ENCODE peak calls at places on chromosomes 6 and 20, in five cellular contexts. One of them, this sample, is unnamed.

GRCh38 chr20:58466309-58466708 is 48.9 kb downstream of the APCDD1L start:
- DNase-seq in lung: no peak
- DNase-seq in CD8-positive, alpha-beta T cell: no peak
- DNase-seq in cardiac muscle cell: no peak
- DNase-seq in dorsolateral prefrontal cortex: no peak
- DNase-seq in this sample: no peak

GRCh38 chr6:100062621-100063020 is 68.6 kb upstream of the MCHR2 start:
- DNase-seq in lung: no peak
- DNase-seq in CD8-positive, alpha-beta T cell: no peak
- DNase-seq in cardiac muscle cell: no peak
- DNase-seq in dorsolateral prefrontal cortex: no peak
- DNase-seq in this sample: no peak

GRCh38 chr6:73394577-73395354 is at the start of gene DDX43:
- DNase-seq in lung: peak
- DNase-seq in CD8-positive, alpha-beta T cell: peak
- DNase-seq in cardiac muscle cell: no peak
- DNase-seq in dorsolateral prefrontal cortex: no peak
- DNase-seq in this sample: no peak

GRCh38 chr6:82410151-82410621 is 46.6 kb downstream of the TPBG start:
- DNase-seq in lung: no peak
- DNase-seq in CD8-positive, alpha-beta T cell: no peak
- DNase-seq in cardiac muscle cell: no peak
- DNase-seq in dorsolateral prefrontal cortex: no peak
- DNase-seq in this sample: peak

GRCh38 chr20:62058941-62059340 is 6.7 kb downstream of the TAF4 start:
- DNase-seq in lung: no peak
- DNase-seq in CD8-positive, alpha-beta T cell: no peak
- DNase-seq in cardiac muscle cell: no peak
- DNase-seq in dorsolateral prefrontal cortex: no peak
- DNase-seq in this sample: no peak

GRCh38 chr6:15264902-15265761 is 19.3 kb downstream of the JARID2 start:
- DNase-seq in lung: no peak
- DNase-seq in CD8-positive, alpha-beta T cell: no peak
- DNase-seq in cardiac muscle cell: no peak
- DNase-seq in dorsolateral prefrontal cortex: peak
- DNase-seq in this sample: peak

GRCh38 chr20:58458342-58459057 is 56.7 kb downstream of the APCDD1L start:
- DNase-seq in lung: no peak
- DNase-seq in CD8-positive, alpha-beta T cell: no peak
- DNase-seq in cardiac muscle cell: no peak
- DNase-seq in dorsolateral prefrontal cortex: no peak
- DNase-seq in this sample: no peak

GRCh38 chr6:27448456-27448855 is 24.4 kb downstream of the ZNF184 start:
- DNase-seq in lung: no peak
- DNase-seq in CD8-positive, alpha-beta T cell: no peak
- DNase-seq in cardiac muscle cell: no peak
- DNase-seq in dorsolateral prefrontal cortex: no peak
- DNase-seq in this sample: no peak

GRCh38 chr6:150932976-150933375 is 67.5 kb downstream of the MTHFD1L start:
- DNase-seq in lung: no peak
- DNase-seq in CD8-positive, alpha-beta T cell: no peak
- DNase-seq in cardiac muscle cell: no peak
- DNase-seq in dorsolateral prefrontal cortex: no peak
- DNase-seq in this sample: no peak

GRCh38 chr6:121305957-121306607 is 28.2 kb downstream of the TBC1D32 start:
- DNase-seq in lung: no peak
- DNase-seq in CD8-positive, alpha-beta T cell: no peak
- DNase-seq in cardiac muscle cell: peak
- DNase-seq in dorsolateral prefrontal cortex: no peak
- DNase-seq in this sample: peak

GRCh38 chr6:89021629-89022028 is 58.2 kb upstream of the RNGTT start:
- DNase-seq in lung: no peak
- DNase-seq in CD8-positive, alpha-beta T cell: no peak
- DNase-seq in cardiac muscle cell: no peak
- DNase-seq in dorsolateral prefrontal cortex: no peak
- DNase-seq in this sample: no peak

GRCh38 chr6:97411610-97412009 is 128.6 kb upstream of the MMS22L start:
- DNase-seq in lung: no peak
- DNase-seq in CD8-positive, alpha-beta T cell: no peak
- DNase-seq in cardiac muscle cell: no peak
- DNase-seq in dorsolateral prefrontal cortex: no peak
- DNase-seq in this sample: no peak

GRCh38 chr20:4820833-4821518 is 99.3 kb downstream of the PRND start:
- DNase-seq in lung: no peak
- DNase-seq in CD8-positive, alpha-beta T cell: no peak
- DNase-seq in cardiac muscle cell: no peak
- DNase-seq in dorsolateral prefrontal cortex: peak
- DNase-seq in this sample: no peak

GRCh38 chr6:144296973-144297372 is 11.8 kb downstream of the UTRN start:
- DNase-seq in lung: peak
- DNase-seq in CD8-positive, alpha-beta T cell: no peak
- DNase-seq in cardiac muscle cell: no peak
- DNase-seq in dorsolateral prefrontal cortex: no peak
- DNase-seq in this sample: no peak

GRCh38 chr6:160782228-160782627 is 80.2 kb downstream of the PLG start:
- DNase-seq in lung: no peak
- DNase-seq in CD8-positive, alpha-beta T cell: no peak
- DNase-seq in cardiac muscle cell: no peak
- DNase-seq in dorsolateral prefrontal cortex: no peak
- DNase-seq in this sample: no peak

GRCh38 chr6:128532110-128532509 is 11.7 kb upstream of the PTPRK start:
- DNase-seq in lung: no peak
- DNase-seq in CD8-positive, alpha-beta T cell: no peak
- DNase-seq in cardiac muscle cell: no peak
- DNase-seq in dorsolateral prefrontal cortex: no peak
- DNase-seq in this sample: no peak

GRCh38 chr20:17395729-17396128 is 135.4 kb downstream of the BFSP1 start:
- DNase-seq in lung: no peak
- DNase-seq in CD8-positive, alpha-beta T cell: no peak
- DNase-seq in cardiac muscle cell: no peak
- DNase-seq in dorsolateral prefrontal cortex: no peak
- DNase-seq in this sample: no peak

GRCh38 chr6:72219536-72219935 is 333.2 kb downstream of the RIMS1 start:
- DNase-seq in lung: no peak
- DNase-seq in CD8-positive, alpha-beta T cell: no peak
- DNase-seq in cardiac muscle cell: no peak
- DNase-seq in dorsolateral prefrontal cortex: no peak
- DNase-seq in this sample: no peak

GRCh38 chr6:95087394-95088097 is 489.8 kb upstream of the MANEA start:
- DNase-seq in lung: no peak
- DNase-seq in CD8-positive, alpha-beta T cell: no peak
- DNase-seq in cardiac muscle cell: peak
- DNase-seq in dorsolateral prefrontal cortex: no peak
- DNase-seq in this sample: peak

GRCh38 chr6:11309947-11310665 is 77.6 kb upstream of the NEDD9 start:
- DNase-seq in lung: no peak
- DNase-seq in CD8-positive, alpha-beta T cell: no peak
- DNase-seq in cardiac muscle cell: no peak
- DNase-seq in dorsolateral prefrontal cortex: no peak
- DNase-seq in this sample: no peak

GRCh38 chr6:35808688-35809087 is 3.5 kb downstream of the LHFPL5 start:
- DNase-seq in lung: no peak
- DNase-seq in CD8-positive, alpha-beta T cell: no peak
- DNase-seq in cardiac muscle cell: no peak
- DNase-seq in dorsolateral prefrontal cortex: no peak
- DNase-seq in this sample: peak

GRCh38 chr6:157068691-157069228 is 254.6 kb downstream of the TMEM242 start:
- DNase-seq in lung: no peak
- DNase-seq in CD8-positive, alpha-beta T cell: no peak
- DNase-seq in cardiac muscle cell: no peak
- DNase-seq in dorsolateral prefrontal cortex: no peak
- DNase-seq in this sample: no peak

GRCh38 chr20:13008761-13009681 is at the start of gene SPTLC3:
- DNase-seq in lung: peak
- DNase-seq in CD8-positive, alpha-beta T cell: no peak
- DNase-seq in cardiac muscle cell: peak
- DNase-seq in dorsolateral prefrontal cortex: no peak
- DNase-seq in this sample: no peak

GRCh38 chr6:124002377-124003081 is 198.9 kb downstream of the NKAIN2 start:
- DNase-seq in lung: no peak
- DNase-seq in CD8-positive, alpha-beta T cell: no peak
- DNase-seq in cardiac muscle cell: peak
- DNase-seq in dorsolateral prefrontal cortex: peak
- DNase-seq in this sample: no peak

DNA sequence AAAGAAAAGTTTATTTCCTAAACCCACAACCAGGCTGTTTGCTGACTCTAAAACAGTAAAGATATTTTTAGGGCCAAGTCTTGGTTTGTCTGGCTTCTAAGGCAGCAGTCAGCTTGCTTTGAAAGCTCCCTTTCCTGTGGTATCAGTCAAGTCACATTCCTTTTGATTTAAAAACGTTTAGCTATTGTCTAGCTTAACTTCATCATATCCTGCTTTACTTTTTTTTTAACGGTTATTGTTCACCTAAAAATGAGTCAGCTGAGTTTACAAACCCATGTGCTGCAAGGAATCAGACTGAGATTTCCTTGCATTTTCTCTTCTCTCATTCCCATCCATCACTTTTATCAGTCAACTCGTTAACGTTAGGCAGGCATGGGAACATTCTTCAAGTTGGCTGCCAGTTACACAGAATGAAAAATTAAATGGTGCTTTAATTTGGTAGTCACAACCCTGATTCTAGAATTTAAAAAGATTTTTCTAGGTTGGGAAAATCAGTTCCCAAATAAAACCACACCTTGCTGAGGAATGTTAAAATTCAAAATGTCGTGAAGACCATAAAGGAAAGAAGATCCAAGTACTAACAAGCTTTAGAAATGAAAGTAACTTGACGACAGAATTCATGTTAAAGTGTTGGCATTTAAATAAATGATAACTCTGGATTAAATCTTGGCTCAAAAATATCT is 45.9 kb downstream of the ELOVL5 start:
- DNase-seq in lung: no peak
- DNase-seq in CD8-positive, alpha-beta T cell: peak
- DNase-seq in cardiac muscle cell: peak
- DNase-seq in dorsolateral prefrontal cortex: no peak
- DNase-seq in this sample: no peak
- H3K27ac ChIP-seq in lung: no peak
- H3K27ac ChIP-seq in CD8-positive, alpha-beta T cell: no peak
- H3K27ac ChIP-seq in cardiac muscle cell: peak
- H3K27ac ChIP-seq in dorsolateral prefrontal cortex: peak
- H3K27ac ChIP-seq in this sample: no peak

GRCh38 chr6:21781075-21781474 is 187.5 kb downstream of the SOX4 start:
- DNase-seq in lung: no peak
- DNase-seq in CD8-positive, alpha-beta T cell: no peak
- DNase-seq in cardiac muscle cell: no peak
- DNase-seq in dorsolateral prefrontal cortex: no peak
- DNase-seq in this sample: peak

GRCh38 chr6:21785162-21785561 is 191.6 kb downstream of the SOX4 start:
- DNase-seq in lung: no peak
- DNase-seq in CD8-positive, alpha-beta T cell: no peak
- DNase-seq in cardiac muscle cell: no peak
- DNase-seq in dorsolateral prefrontal cortex: no peak
- DNase-seq in this sample: no peak

GRCh38 chr6:21780601-21781000 is 187.1 kb downstream of the SOX4 start:
- DNase-seq in lung: no peak
- DNase-seq in CD8-positive, alpha-beta T cell: no peak
- DNase-seq in cardiac muscle cell: no peak
- DNase-seq in dorsolateral prefrontal cortex: no peak
- DNase-seq in this sample: peak

DNA sequence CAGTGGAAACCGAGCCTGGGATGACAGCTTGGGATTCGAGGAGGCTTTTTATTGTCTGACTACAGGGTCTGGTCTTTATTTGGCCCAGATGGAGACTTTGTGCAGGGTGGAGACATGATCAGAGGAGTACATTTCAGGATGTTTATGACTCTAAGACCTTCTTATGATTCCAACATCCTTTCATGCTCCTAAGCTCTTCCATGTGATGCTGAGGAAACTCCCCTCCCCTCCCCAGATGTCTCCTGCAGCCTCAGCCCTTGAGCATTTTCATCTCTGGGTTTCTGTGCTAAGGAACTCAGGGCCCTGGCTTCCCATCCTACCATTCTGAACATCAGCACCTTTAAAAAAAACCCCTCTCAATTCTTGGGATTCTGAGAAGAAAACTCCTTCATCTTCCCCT is 186.6 kb downstream of the SOX4 start:
- DNase-seq in lung: no peak
- DNase-seq in CD8-positive, alpha-beta T cell: no peak
- DNase-seq in cardiac muscle cell: no peak
- DNase-seq in dorsolateral prefrontal cortex: no peak
- DNase-seq in this sample: peak
- H3K27ac ChIP-seq in lung: no peak
- H3K27ac ChIP-seq in CD8-positive, alpha-beta T cell: no peak
- H3K27ac ChIP-seq in cardiac muscle cell: no peak
- H3K27ac ChIP-seq in dorsolateral prefrontal cortex: no peak
- H3K27ac ChIP-seq in this sample: no peak

GRCh38 chr20:294602-295001 is 2.8 kb upstream of the ZCCHC3 start:
- DNase-seq in lung: no peak
- DNase-seq in CD8-positive, alpha-beta T cell: no peak
- DNase-seq in cardiac muscle cell: no peak
- DNase-seq in dorsolateral prefrontal cortex: no peak
- DNase-seq in this sample: no peak

GRCh38 chr20:290081-290831 is at the start of gene C20orf96:
- DNase-seq in lung: peak
- DNase-seq in CD8-positive, alpha-beta T cell: peak
- DNase-seq in cardiac muscle cell: peak
- DNase-seq in dorsolateral prefrontal cortex: peak
- DNase-seq in this sample: peak

GRCh38 chr20:288956-289692 is 1.4 kb downstream of the C20orf96 start:
- DNase-seq in lung: no peak
- DNase-seq in CD8-positive, alpha-beta T cell: no peak
- DNase-seq in cardiac muscle cell: no peak
- DNase-seq in dorsolateral prefrontal cortex: no peak
- DNase-seq in this sample: no peak

GRCh38 chr20:286508-286907 is 4.0 kb downstream of the C20orf96 start:
- DNase-seq in lung: no peak
- DNase-seq in CD8-positive, alpha-beta T cell: no peak
- DNase-seq in cardiac muscle cell: no peak
- DNase-seq in dorsolateral prefrontal cortex: no peak
- DNase-seq in this sample: no peak

GRCh38 chr20:289693-290080 is 863 bp downstream of the C20orf96 start:
- DNase-seq in lung: no peak
- DNase-seq in CD8-positive, alpha-beta T cell: no peak
- DNase-seq in cardiac muscle cell: no peak
- DNase-seq in dorsolateral prefrontal cortex: no peak
- DNase-seq in this sample: no peak
- H3K27ac ChIP-seq in lung: peak
- H3K27ac ChIP-seq in CD8-positive, alpha-beta T cell: no peak
- H3K27ac ChIP-seq in cardiac muscle cell: peak
- H3K27ac ChIP-seq in dorsolateral prefrontal cortex: peak
- H3K27ac ChIP-seq in this sample: no peak

DNA sequence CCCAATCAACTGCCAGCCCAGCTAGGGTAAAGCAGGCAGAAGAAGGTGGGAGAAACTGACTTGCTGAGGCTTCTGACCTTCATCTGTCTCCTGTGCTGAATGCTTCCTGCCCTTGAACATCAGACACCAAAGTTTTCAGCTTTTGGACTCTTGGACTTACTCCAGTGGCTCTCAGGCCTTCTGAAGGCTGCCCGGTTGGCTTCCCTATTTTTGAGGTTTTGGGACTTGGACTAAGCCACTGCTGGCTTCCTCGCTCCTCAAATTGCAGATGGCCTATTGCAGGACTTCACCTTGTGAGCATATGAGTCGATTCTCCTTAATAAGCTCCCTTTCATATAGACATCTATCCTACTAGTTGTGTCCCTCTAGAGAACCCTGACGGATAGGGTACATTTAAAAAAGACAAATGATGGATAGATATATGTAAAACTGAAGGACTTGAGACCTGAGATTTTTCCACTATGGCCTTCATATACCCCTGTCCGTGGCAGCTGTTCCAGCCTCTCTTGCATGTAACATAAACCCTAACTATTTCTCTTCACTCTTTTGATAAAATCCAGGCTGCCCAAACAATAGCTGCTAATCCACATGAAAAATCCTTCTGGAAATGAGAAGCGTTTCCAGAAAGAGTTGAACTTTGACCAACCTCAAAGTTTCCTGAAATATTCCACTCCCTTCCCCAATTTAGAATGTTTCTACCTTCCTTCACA is 62.2 kb upstream of the RGS17 start:
- DNase-seq in lung: no peak
- DNase-seq in CD8-positive, alpha-beta T cell: no peak
- DNase-seq in cardiac muscle cell: no peak
- DNase-seq in dorsolateral prefrontal cortex: no peak
- DNase-seq in this sample: peak
- H3K27ac ChIP-seq in lung: no peak
- H3K27ac ChIP-seq in CD8-positive, alpha-beta T cell: no peak
- H3K27ac ChIP-seq in cardiac muscle cell: no peak
- H3K27ac ChIP-seq in dorsolateral prefrontal cortex: no peak
- H3K27ac ChIP-seq in this sample: peak

This sample was measured in SJCRH30.